ENCODE peak calls at places on chromosome 15, in six cellular contexts. One of them, this sample, is unnamed.

GRCh38 chr15:43085921-43086320 is 19.9 kb downstream of the UBR1 start:
- DNase-seq in ureter: no peak
- DNase-seq in nucleus accumbens: no peak
- DNase-seq in NCI-H1694 treated with DMSO at 0.1 percent for 48 hours: no peak
- DNase-seq in HCEC 1CT: no peak
- DNase-seq in fibroblast of lung: peak
- DNase-seq in this sample: no peak

GRCh38 chr15:74158855-74159650 is 14.5 kb upstream of the ISLR start:
- DNase-seq in ureter: no peak
- DNase-seq in NCI-H1694 treated with DMSO at 0.1 percent for 48 hours: no peak
- DNase-seq in HCEC 1CT: no peak
- DNase-seq in nucleus accumbens: no peak
- DNase-seq in fibroblast of lung: no peak
- DNase-seq in this sample: no peak

GRCh38 chr15:57873564-57874209 is 167.2 kb downstream of the POLR2M start:
- DNase-seq in fibroblast of lung: peak
- DNase-seq in HCEC 1CT: peak
- DNase-seq in NCI-H1694 treated with DMSO at 0.1 percent for 48 hours: no peak
- DNase-seq in ureter: no peak
- DNase-seq in nucleus accumbens: no peak
- DNase-seq in this sample: no peak

GRCh38 chr15:69457304-69458280 is 5.0 kb downstream of the RPLP1 start:
- DNase-seq in NCI-H1694 treated with DMSO at 0.1 percent for 48 hours: no peak
- DNase-seq in ureter: no peak
- DNase-seq in HCEC 1CT: no peak
- DNase-seq in fibroblast of lung: no peak
- DNase-seq in nucleus accumbens: no peak
- DNase-seq in this sample: no peak

GRCh38 chr15:40956543-40956982 is 3.3 kb downstream of the CHAC1 start:
- DNase-seq in HCEC 1CT: no peak
- DNase-seq in nucleus accumbens: no peak
- DNase-seq in NCI-H1694 treated with DMSO at 0.1 percent for 48 hours: no peak
- DNase-seq in fibroblast of lung: no peak
- DNase-seq in ureter: no peak
- DNase-seq in this sample: no peak

GRCh38 chr15:82909080-82909815 is 43.3 kb downstream of the HOMER2 start:
- DNase-seq in ureter: no peak
- DNase-seq in fibroblast of lung: no peak
- DNase-seq in NCI-H1694 treated with DMSO at 0.1 percent for 48 hours: no peak
- DNase-seq in nucleus accumbens: no peak
- DNase-seq in HCEC 1CT: no peak
- DNase-seq in this sample: no peak

GRCh38 chr15:101120961-101121360 is 130.9 kb downstream of the CHSY1 start:
- DNase-seq in HCEC 1CT: no peak
- DNase-seq in fibroblast of lung: no peak
- DNase-seq in NCI-H1694 treated with DMSO at 0.1 percent for 48 hours: no peak
- DNase-seq in ureter: no peak
- DNase-seq in nucleus accumbens: no peak
- DNase-seq in this sample: no peak

GRCh38 chr15:25717861-25718504 is 145.1 kb downstream of the ATP10A start:
- DNase-seq in fibroblast of lung: peak
- DNase-seq in HCEC 1CT: no peak
- DNase-seq in NCI-H1694 treated with DMSO at 0.1 percent for 48 hours: no peak
- DNase-seq in nucleus accumbens: no peak
- DNase-seq in ureter: no peak
- DNase-seq in this sample: no peak

GRCh38 chr15:40016224-40016865 is 22.6 kb downstream of the SRP14 start:
- DNase-seq in HCEC 1CT: no peak
- DNase-seq in nucleus accumbens: no peak
- DNase-seq in NCI-H1694 treated with DMSO at 0.1 percent for 48 hours: no peak
- DNase-seq in ureter: no peak
- DNase-seq in fibroblast of lung: peak
- DNase-seq in this sample: no peak

GRCh38 chr15:77013786-77014136 is 18.8 kb downstream of the PSTPIP1 start:
- DNase-seq in fibroblast of lung: no peak
- DNase-seq in ureter: no peak
- DNase-seq in HCEC 1CT: no peak
- DNase-seq in nucleus accumbens: no peak
- DNase-seq in NCI-H1694 treated with DMSO at 0.1 percent for 48 hours: no peak
- DNase-seq in this sample: no peak

GRCh38 chr15:92449476-92449875 is 55.8 kb downstream of the ST8SIA2 start:
- DNase-seq in ureter: no peak
- DNase-seq in HCEC 1CT: no peak
- DNase-seq in fibroblast of lung: peak
- DNase-seq in NCI-H1694 treated with DMSO at 0.1 percent for 48 hours: no peak
- DNase-seq in nucleus accumbens: no peak
- DNase-seq in this sample: no peak

GRCh38 chr15:76343313-76343996 is 6.9 kb downstream of the ISL2 start:
- DNase-seq in nucleus accumbens: no peak
- DNase-seq in NCI-H1694 treated with DMSO at 0.1 percent for 48 hours: no peak
- DNase-seq in fibroblast of lung: no peak
- DNase-seq in HCEC 1CT: no peak
- DNase-seq in ureter: no peak
- DNase-seq in this sample: no peak

GRCh38 chr15:90582553-90582952 is 52.8 kb downstream of the CRTC3 start:
- DNase-seq in fibroblast of lung: no peak
- DNase-seq in HCEC 1CT: no peak
- DNase-seq in nucleus accumbens: no peak
- DNase-seq in ureter: no peak
- DNase-seq in NCI-H1694 treated with DMSO at 0.1 percent for 48 hours: no peak
- DNase-seq in this sample: no peak

GRCh38 chr15:68436680-68437079 is 4.7 kb upstream of the ITGA11 start:
- DNase-seq in fibroblast of lung: no peak
- DNase-seq in ureter: no peak
- DNase-seq in NCI-H1694 treated with DMSO at 0.1 percent for 48 hours: no peak
- DNase-seq in HCEC 1CT: no peak
- DNase-seq in nucleus accumbens: no peak
- DNase-seq in this sample: no peak

GRCh38 chr15:52427804-52428203 is 100.9 kb downstream of the MYO5A start:
- DNase-seq in NCI-H1694 treated with DMSO at 0.1 percent for 48 hours: no peak
- DNase-seq in nucleus accumbens: no peak
- DNase-seq in HCEC 1CT: peak
- DNase-seq in ureter: no peak
- DNase-seq in fibroblast of lung: peak
- DNase-seq in this sample: no peak

This sample was measured in NCI-H446 treated with DMSO at 0.1 percent for 48 hours.